ENCODE peak calls at places on chromosomes 13 and 19, in ten cellular contexts. One of them, this sample, is unnamed.

GRCh38 chr13:35475131-35475959 is 1.1 kb downstream of the MAB21L1 start:
- DNase-seq in pancreas: no peak
- DNase-seq in adrenal gland: peak; percentile 33
- DNase-seq in suprapubic skin: peak; percentile 80
- DNase-seq in stomach: peak; percentile 39
- DNase-seq in SK-N-SH: peak; percentile 32
- DNase-seq in heart right ventricle: peak; percentile 31
- DNase-seq in psoas muscle: peak; percentile 49
- DNase-seq in brain microvascular endothelial cell: peak; percentile 7
- DNase-seq in prostate gland: no peak
- DNase-seq in this sample: no peak

GRCh38 chr19:48194041-48194871 is 23.8 kb downstream of the ZSWIM9 start:
- DNase-seq in SK-N-SH: peak; percentile 34
- DNase-seq in heart right ventricle: no peak
- DNase-seq in stomach: no peak
- DNase-seq in brain microvascular endothelial cell: no peak
- DNase-seq in psoas muscle: no peak
- DNase-seq in pancreas: no peak
- DNase-seq in adrenal gland: no peak
- DNase-seq in prostate gland: no peak
- DNase-seq in suprapubic skin: peak; percentile 73
- DNase-seq in this sample: no peak

GRCh38 chr13:20779405-20779804 is 5.6 kb upstream of the EEF1AKMT1 start:
- DNase-seq in brain microvascular endothelial cell: no peak
- DNase-seq in prostate gland: no peak
- DNase-seq in suprapubic skin: no peak
- DNase-seq in stomach: no peak
- DNase-seq in adrenal gland: no peak
- DNase-seq in heart right ventricle: no peak
- DNase-seq in psoas muscle: no peak
- DNase-seq in SK-N-SH: no peak
- DNase-seq in pancreas: no peak
- DNase-seq in this sample: no peak

GRCh38 chr19:16829822-16830289 is 658 bp downstream of the SIN3B start:
- DNase-seq in pancreas: no peak
- DNase-seq in adrenal gland: no peak
- DNase-seq in prostate gland: no peak
- DNase-seq in heart right ventricle: no peak
- DNase-seq in psoas muscle: no peak
- DNase-seq in brain microvascular endothelial cell: no peak
- DNase-seq in suprapubic skin: no peak
- DNase-seq in SK-N-SH: peak; percentile 54
- DNase-seq in stomach: no peak
- DNase-seq in this sample: no peak

GRCh38 chr19:13154911-13155471 is 4.8 kb downstream of the IER2 start:
- DNase-seq in psoas muscle: peak; percentile 69
- DNase-seq in SK-N-SH: peak; percentile 61
- DNase-seq in suprapubic skin: peak; percentile 92
- DNase-seq in heart right ventricle: peak; percentile 54
- DNase-seq in prostate gland: peak; percentile 91
- DNase-seq in stomach: peak; percentile 92
- DNase-seq in pancreas: peak; percentile 97
- DNase-seq in brain microvascular endothelial cell: peak; percentile 41
- DNase-seq in adrenal gland: peak; percentile 77
- DNase-seq in this sample: peak; percentile 90

GRCh38 chr13:31073859-31074718 is 87.6 kb downstream of the HSPH1 start:
- DNase-seq in adrenal gland: no peak
- DNase-seq in prostate gland: peak; percentile 15
- DNase-seq in suprapubic skin: no peak
- DNase-seq in heart right ventricle: no peak
- DNase-seq in stomach: no peak
- DNase-seq in brain microvascular endothelial cell: peak; percentile 31
- DNase-seq in psoas muscle: no peak
- DNase-seq in pancreas: no peak
- DNase-seq in SK-N-SH: no peak
- DNase-seq in this sample: no peak

GRCh38 chr13:20873348-20873747 is 29.2 kb downstream of the XPO4 start:
- DNase-seq in stomach: no peak
- DNase-seq in pancreas: no peak
- DNase-seq in adrenal gland: no peak
- DNase-seq in suprapubic skin: no peak
- DNase-seq in psoas muscle: no peak
- DNase-seq in brain microvascular endothelial cell: no peak
- DNase-seq in heart right ventricle: no peak
- DNase-seq in SK-N-SH: no peak
- DNase-seq in prostate gland: no peak
- DNase-seq in this sample: no peak

GRCh38 chr19:15321739-15322138 is 10.6 kb downstream of the BRD4 start:
- DNase-seq in brain microvascular endothelial cell: no peak
- DNase-seq in prostate gland: no peak
- DNase-seq in heart right ventricle: no peak
- DNase-seq in pancreas: no peak
- DNase-seq in stomach: no peak
- DNase-seq in SK-N-SH: no peak
- DNase-seq in adrenal gland: no peak
- DNase-seq in suprapubic skin: no peak
- DNase-seq in psoas muscle: no peak
- DNase-seq in this sample: no peak

GRCh38 chr13:107665926-107666458 is 549.3 kb downstream of the LIG4 start:
- DNase-seq in prostate gland: no peak
- DNase-seq in SK-N-SH: no peak
- DNase-seq in heart right ventricle: no peak
- DNase-seq in suprapubic skin: no peak
- DNase-seq in adrenal gland: no peak
- DNase-seq in pancreas: no peak
- DNase-seq in stomach: no peak
- DNase-seq in psoas muscle: no peak
- DNase-seq in brain microvascular endothelial cell: no peak
- DNase-seq in this sample: no peak

GRCh38 chr13:67643656-67644055 is 413.5 kb upstream of the PCDH9 start:
- DNase-seq in psoas muscle: no peak
- DNase-seq in SK-N-SH: no peak
- DNase-seq in stomach: no peak
- DNase-seq in heart right ventricle: no peak
- DNase-seq in brain microvascular endothelial cell: no peak
- DNase-seq in suprapubic skin: no peak
- DNase-seq in pancreas: no peak
- DNase-seq in adrenal gland: no peak
- DNase-seq in prostate gland: no peak
- DNase-seq in this sample: no peak

GRCh38 chr13:49292742-49293498 is 45.2 kb downstream of the CDADC1 start:
- DNase-seq in pancreas: no peak
- DNase-seq in prostate gland: no peak
- DNase-seq in brain microvascular endothelial cell: peak; percentile 79
- DNase-seq in psoas muscle: peak; percentile 53
- DNase-seq in SK-N-SH: peak; percentile 49
- DNase-seq in adrenal gland: no peak
- DNase-seq in heart right ventricle: peak; percentile 66
- DNase-seq in stomach: peak; percentile 41
- DNase-seq in suprapubic skin: no peak
- DNase-seq in this sample: peak; percentile 33

GRCh38 chr13:45546410-45546765 is 69.2 kb downstream of the ERICH6B start:
- DNase-seq in pancreas: no peak
- DNase-seq in prostate gland: no peak
- DNase-seq in psoas muscle: no peak
- DNase-seq in stomach: no peak
- DNase-seq in heart right ventricle: no peak
- DNase-seq in brain microvascular endothelial cell: no peak
- DNase-seq in SK-N-SH: no peak
- DNase-seq in adrenal gland: no peak
- DNase-seq in suprapubic skin: no peak
- DNase-seq in this sample: no peak

DNA sequence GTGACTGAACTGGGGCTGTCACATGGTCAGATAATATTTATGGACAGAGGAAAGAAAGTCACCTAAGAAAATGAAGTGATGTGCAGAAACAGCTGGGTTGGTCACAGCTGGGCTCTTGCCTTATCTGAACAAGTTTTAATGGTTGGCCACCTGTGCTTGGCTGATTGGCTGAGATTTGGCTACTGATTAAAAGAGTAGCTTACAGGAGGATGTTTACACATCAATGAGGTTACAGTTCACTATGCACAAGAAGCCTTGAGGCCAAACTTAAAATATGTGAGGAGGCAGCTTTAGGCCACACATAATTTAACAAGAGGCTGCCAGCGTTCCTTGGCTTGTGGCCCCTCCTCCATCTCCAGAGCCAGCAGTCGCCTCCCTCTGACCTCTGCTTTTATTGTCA is 99.2 kb upstream of the C1QTNF9B start:
- DNase-seq in prostate gland: no peak
- DNase-seq in heart right ventricle: no peak
- DNase-seq in adrenal gland: no peak
- DNase-seq in psoas muscle: no peak
- DNase-seq in stomach: no peak
- DNase-seq in brain microvascular endothelial cell: no peak
- DNase-seq in pancreas: no peak
- DNase-seq in suprapubic skin: no peak
- DNase-seq in SK-N-SH: no peak
- DNase-seq in this sample: no peak
- H3K27ac ChIP-seq in prostate gland: no peak overlapping the region
- H3K27ac ChIP-seq in heart right ventricle: no peak overlapping the region
- H3K27ac ChIP-seq in adrenal gland: no peak overlapping the region
- H3K27ac ChIP-seq in psoas muscle: no peak overlapping the region
- H3K27ac ChIP-seq in stomach: no peak overlapping the region
- H3K27ac ChIP-seq in brain microvascular endothelial cell: no peak overlapping the region
- H3K27ac ChIP-seq in pancreas: no peak overlapping the region
- H3K27ac ChIP-seq in suprapubic skin: no peak overlapping the region
- H3K27ac ChIP-seq in SK-N-SH: no peak overlapping the region
- H3K27ac ChIP-seq in this sample: no peak overlapping the region

GRCh38 chr19:58499021-58499927 is 12.5 kb downstream of the SLC27A5 start:
- DNase-seq in prostate gland: peak; percentile 99
- DNase-seq in stomach: peak; percentile 99
- DNase-seq in adrenal gland: peak; percentile 100
- DNase-seq in suprapubic skin: peak; percentile 100
- DNase-seq in SK-N-SH: peak; percentile 99
- DNase-seq in brain microvascular endothelial cell: peak; percentile 99
- DNase-seq in heart right ventricle: peak; percentile 100
- DNase-seq in pancreas: peak; percentile 100
- DNase-seq in psoas muscle: peak; percentile 100
- DNase-seq in this sample: peak; percentile 100
- TF ChIP-seq CTCF in prostate gland: peak; percentile 8
- TF ChIP-seq CTCF in stomach: no peak
- TF ChIP-seq CTCF in adrenal gland: no peak
- TF ChIP-seq CTCF in suprapubic skin: no peak
- TF ChIP-seq CTCF in SK-N-SH: peak; percentile 57
- TF ChIP-seq CTCF in brain microvascular endothelial cell: peak; percentile 66
- TF ChIP-seq CTCF in heart right ventricle: peak; percentile 41
- TF ChIP-seq CTCF in pancreas: no peak
- TF ChIP-seq CTCF in psoas muscle: peak; percentile 16
- TF ChIP-seq CTCF in this sample: no peak

GRCh38 chr19:7550987-7551761 is 15.7 kb downstream of the PNPLA6 start:
- DNase-seq in SK-N-SH: peak; percentile 98
- DNase-seq in adrenal gland: peak; percentile 81
- DNase-seq in psoas muscle: peak; percentile 65
- DNase-seq in stomach: peak; percentile 85
- DNase-seq in pancreas: peak; percentile 93
- DNase-seq in heart right ventricle: peak; percentile 74
- DNase-seq in brain microvascular endothelial cell: peak; percentile 27
- DNase-seq in prostate gland: peak; percentile 75
- DNase-seq in suprapubic skin: no peak
- DNase-seq in this sample: peak; percentile 88
- H3K27ac ChIP-seq in SK-N-SH: no peak overlapping the region
- H3K27ac ChIP-seq in adrenal gland: no peak overlapping the region
- H3K27ac ChIP-seq in psoas muscle: no peak overlapping the region
- H3K27ac ChIP-seq in stomach: no peak overlapping the region
- H3K27ac ChIP-seq in pancreas: no peak overlapping the region
- H3K27ac ChIP-seq in heart right ventricle: no peak overlapping the region
- H3K27ac ChIP-seq in brain microvascular endothelial cell: no peak overlapping the region
- H3K27ac ChIP-seq in prostate gland: no peak overlapping the region
- H3K27ac ChIP-seq in suprapubic skin: no peak overlapping the region
- H3K27ac ChIP-seq in this sample: no peak overlapping the region

DNA sequence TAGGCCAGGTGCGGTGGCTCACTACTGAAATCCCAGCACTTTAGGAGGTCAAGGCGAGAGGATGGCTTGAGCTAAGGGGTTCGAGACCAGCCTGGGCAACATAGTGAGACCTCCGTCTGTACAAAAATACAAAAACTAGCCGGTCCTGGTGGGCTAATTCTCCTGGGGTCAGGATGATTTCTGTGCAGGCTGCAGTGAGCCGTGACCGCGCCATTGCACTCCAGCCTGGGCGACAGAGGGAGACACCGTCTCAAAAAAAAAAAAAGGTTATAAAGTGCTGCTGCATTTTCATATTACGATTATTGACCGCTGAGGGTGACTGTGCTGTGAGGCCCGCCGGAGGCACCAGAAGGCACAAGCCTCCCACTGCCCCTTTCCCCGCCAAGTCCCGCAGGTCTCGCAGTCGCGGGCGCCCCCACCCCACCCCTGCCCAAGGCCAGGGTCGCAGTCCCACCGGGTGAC is 477 bp upstream of the PLEKHF1 start:
- DNase-seq in heart right ventricle: no peak
- DNase-seq in brain microvascular endothelial cell: no peak
- DNase-seq in suprapubic skin: no peak
- DNase-seq in adrenal gland: no peak
- DNase-seq in psoas muscle: no peak
- DNase-seq in prostate gland: no peak
- DNase-seq in pancreas: no peak
- DNase-seq in SK-N-SH: no peak
- DNase-seq in stomach: no peak
- DNase-seq in this sample: no peak
- TF ChIP-seq CTCF in heart right ventricle: peak; percentile 44
- TF ChIP-seq CTCF in brain microvascular endothelial cell: peak; percentile 3
- TF ChIP-seq CTCF in suprapubic skin: no peak
- TF ChIP-seq CTCF in adrenal gland: peak; percentile 11
- TF ChIP-seq CTCF in psoas muscle: peak; percentile 32
- TF ChIP-seq CTCF in prostate gland: no peak
- TF ChIP-seq CTCF in pancreas: no peak
- TF ChIP-seq CTCF in SK-N-SH: no peak
- TF ChIP-seq CTCF in stomach: no peak
- TF ChIP-seq CTCF in this sample: no peak

GRCh38 chr13:32080328-32080744 is 48.8 kb downstream of the FRY start:
- DNase-seq in stomach: no peak
- DNase-seq in heart right ventricle: no peak
- DNase-seq in pancreas: no peak
- DNase-seq in SK-N-SH: no peak
- DNase-seq in psoas muscle: no peak
- DNase-seq in suprapubic skin: no peak
- DNase-seq in prostate gland: no peak
- DNase-seq in brain microvascular endothelial cell: no peak
- DNase-seq in adrenal gland: no peak
- DNase-seq in this sample: no peak

GRCh38 chr13:32081591-32081990 is 50.0 kb downstream of the FRY start:
- DNase-seq in adrenal gland: no peak
- DNase-seq in prostate gland: no peak
- DNase-seq in heart right ventricle: no peak
- DNase-seq in SK-N-SH: no peak
- DNase-seq in pancreas: no peak
- DNase-seq in stomach: no peak
- DNase-seq in brain microvascular endothelial cell: no peak
- DNase-seq in suprapubic skin: no peak
- DNase-seq in psoas muscle: no peak
- DNase-seq in this sample: no peak

GRCh38 chr13:32079586-32079985 is 48.0 kb downstream of the FRY start:
- DNase-seq in prostate gland: no peak
- DNase-seq in brain microvascular endothelial cell: no peak
- DNase-seq in stomach: no peak
- DNase-seq in pancreas: no peak
- DNase-seq in heart right ventricle: no peak
- DNase-seq in suprapubic skin: no peak
- DNase-seq in SK-N-SH: no peak
- DNase-seq in adrenal gland: no peak
- DNase-seq in psoas muscle: no peak
- DNase-seq in this sample: no peak
- H3K27ac ChIP-seq in prostate gland: no peak overlapping the region
- H3K27ac ChIP-seq in brain microvascular endothelial cell: no peak overlapping the region
- H3K27ac ChIP-seq in stomach: no peak overlapping the region
- H3K27ac ChIP-seq in pancreas: no peak overlapping the region
- H3K27ac ChIP-seq in heart right ventricle: peak overlapping the region; percentile 7
- H3K27ac ChIP-seq in suprapubic skin: no peak overlapping the region
- H3K27ac ChIP-seq in SK-N-SH: no peak overlapping the region
- H3K27ac ChIP-seq in adrenal gland: no peak overlapping the region
- H3K27ac ChIP-seq in psoas muscle: peak overlapping the region; percentile 62
- H3K27ac ChIP-seq in this sample: no peak overlapping the region

GRCh38 chr19:1725100-1726064 is 27.9 kb upstream of the ONECUT3 start:
- DNase-seq in pancreas: peak; percentile 84
- DNase-seq in adrenal gland: peak; percentile 40
- DNase-seq in heart right ventricle: no peak
- DNase-seq in suprapubic skin: no peak
- DNase-seq in brain microvascular endothelial cell: no peak
- DNase-seq in SK-N-SH: peak; percentile 100
- DNase-seq in psoas muscle: peak; percentile 50
- DNase-seq in prostate gland: no peak
- DNase-seq in stomach: peak; percentile 65
- DNase-seq in this sample: no peak
- TF ChIP-seq CTCF in pancreas: no peak
- TF ChIP-seq CTCF in adrenal gland: no peak
- TF ChIP-seq CTCF in heart right ventricle: no peak
- TF ChIP-seq CTCF in suprapubic skin: no peak
- TF ChIP-seq CTCF in brain microvascular endothelial cell: no peak
- TF ChIP-seq CTCF in SK-N-SH: no peak
- TF ChIP-seq CTCF in psoas muscle: no peak
- TF ChIP-seq CTCF in prostate gland: no peak
- TF ChIP-seq CTCF in stomach: no peak
- TF ChIP-seq CTCF in this sample: no peak

This sample was measured in lung.